ENCODE peak calls at places on chromosomes 2 and 18, in five cellular contexts. One of them, this sample, is unnamed.

GRCh38 chr2:105329197-105329554 is 359 bp downstream of the TGFBRAP1 start:
- DNase-seq in neural progenitor cell: no peak
- DNase-seq in right lobe of liver: no peak
- DNase-seq in upper lobe of right lung: no peak
- DNase-seq in heart left ventricle: no peak
- DNase-seq in this sample: no peak

GRCh38 chr2:113012436-113013335 is 7.4 kb downstream of the IL36A start:
- DNase-seq in neural progenitor cell: no peak
- DNase-seq in right lobe of liver: no peak
- DNase-seq in upper lobe of right lung: no peak
- DNase-seq in heart left ventricle: no peak
- DNase-seq in this sample: no peak

GRCh38 chr2:96107883-96108551 is 8.4 kb downstream of the ADRA2B start:
- DNase-seq in neural progenitor cell: peak; percentile 44
- DNase-seq in right lobe of liver: peak; percentile 29
- DNase-seq in upper lobe of right lung: no peak
- DNase-seq in heart left ventricle: no peak
- DNase-seq in this sample: peak; percentile 27

GRCh38 chr18:68840554-68841263 is 42.8 kb downstream of the CCDC102B start:
- DNase-seq in neural progenitor cell: peak; percentile 5
- DNase-seq in right lobe of liver: no peak
- DNase-seq in upper lobe of right lung: no peak
- DNase-seq in heart left ventricle: no peak
- DNase-seq in this sample: no peak

GRCh38 chr2:221563601-221564000 is 8.5 kb downstream of the EPHA4 start:
- DNase-seq in neural progenitor cell: no peak
- DNase-seq in right lobe of liver: no peak
- DNase-seq in upper lobe of right lung: no peak
- DNase-seq in heart left ventricle: no peak
- DNase-seq in this sample: no peak

GRCh38 chr2:33859791-33860461 is 260.8 kb upstream of the FAM98A start:
- DNase-seq in neural progenitor cell: no peak
- DNase-seq in right lobe of liver: no peak
- DNase-seq in upper lobe of right lung: no peak
- DNase-seq in heart left ventricle: no peak
- DNase-seq in this sample: no peak

GRCh38 chr2:121211689-121212151 is 73.3 kb downstream of the TFCP2L1 start:
- DNase-seq in neural progenitor cell: no peak
- DNase-seq in right lobe of liver: peak; percentile 40
- DNase-seq in upper lobe of right lung: no peak
- DNase-seq in heart left ventricle: no peak
- DNase-seq in this sample: no peak

GRCh38 chr2:47016172-47016913 is 100.7 kb upstream of the MCFD2 start:
- DNase-seq in neural progenitor cell: peak; percentile 51
- DNase-seq in right lobe of liver: no peak
- DNase-seq in upper lobe of right lung: no peak
- DNase-seq in heart left ventricle: peak; percentile 41
- DNase-seq in this sample: no peak

GRCh38 chr2:83827618-83828017 is 631.5 kb downstream of the SUCLG1 start:
- DNase-seq in neural progenitor cell: no peak
- DNase-seq in right lobe of liver: no peak
- DNase-seq in upper lobe of right lung: no peak
- DNase-seq in heart left ventricle: no peak
- DNase-seq in this sample: no peak

GRCh38 chr2:102106133-102106556 is 36.4 kb upstream of the IL1R1 start:
- DNase-seq in neural progenitor cell: no peak
- DNase-seq in right lobe of liver: no peak
- DNase-seq in upper lobe of right lung: no peak
- DNase-seq in heart left ventricle: no peak
- DNase-seq in this sample: no peak

GRCh38 chr2:160491922-160492371 is 1.7 kb downstream of the RBMS1 start:
- DNase-seq in neural progenitor cell: peak; percentile 58
- DNase-seq in right lobe of liver: no peak
- DNase-seq in upper lobe of right lung: no peak
- DNase-seq in heart left ventricle: no peak
- DNase-seq in this sample: no peak

GRCh38 chr2:2662847-2663356 is 331.8 kb upstream of the MYT1L start:
- DNase-seq in neural progenitor cell: no peak
- DNase-seq in right lobe of liver: no peak
- DNase-seq in upper lobe of right lung: no peak
- DNase-seq in heart left ventricle: no peak
- DNase-seq in this sample: no peak

GRCh38 chr2:48194641-48195040 is 288.3 kb upstream of the FBXO11 start:
- DNase-seq in neural progenitor cell: no peak
- DNase-seq in right lobe of liver: no peak
- DNase-seq in upper lobe of right lung: no peak
- DNase-seq in heart left ventricle: no peak
- DNase-seq in this sample: no peak

GRCh38 chr2:45153126-45153525 is 143.9 kb upstream of the SIX2 start:
- DNase-seq in neural progenitor cell: no peak
- DNase-seq in right lobe of liver: no peak
- DNase-seq in upper lobe of right lung: no peak
- DNase-seq in heart left ventricle: no peak
- DNase-seq in this sample: no peak

GRCh38 chr2:14451312-14451711 is 181.2 kb upstream of the LRATD1 start:
- DNase-seq in neural progenitor cell: peak; percentile 4
- DNase-seq in right lobe of liver: no peak
- DNase-seq in upper lobe of right lung: no peak
- DNase-seq in heart left ventricle: no peak
- DNase-seq in this sample: no peak

GRCh38 chr2:85954918-85955420 is 66.2 kb upstream of the ST3GAL5 start:
- DNase-seq in neural progenitor cell: no peak
- DNase-seq in right lobe of liver: no peak
- DNase-seq in upper lobe of right lung: peak; percentile 78
- DNase-seq in heart left ventricle: no peak
- DNase-seq in this sample: no peak

GRCh38 chr18:41949206-41949920 is 5.7 kb upstream of the PIK3C3 start:
- DNase-seq in neural progenitor cell: no peak
- DNase-seq in right lobe of liver: no peak
- DNase-seq in upper lobe of right lung: no peak
- DNase-seq in heart left ventricle: no peak
- DNase-seq in this sample: no peak

GRCh38 chr2:99140860-99141109 is 722 bp upstream of the C2orf15 start:
- DNase-seq in neural progenitor cell: peak; percentile 79
- DNase-seq in right lobe of liver: no peak
- DNase-seq in upper lobe of right lung: no peak
- DNase-seq in heart left ventricle: no peak
- DNase-seq in this sample: no peak

GRCh38 chr18:22285299-22286140 is 116.1 kb downstream of the GATA6 start:
- DNase-seq in neural progenitor cell: no peak
- DNase-seq in right lobe of liver: no peak
- DNase-seq in upper lobe of right lung: no peak
- DNase-seq in heart left ventricle: no peak
- DNase-seq in this sample: no peak

GRCh38 chr2:1812926-1813325 is 68.6 kb upstream of the PXDN start:
- DNase-seq in neural progenitor cell: no peak
- DNase-seq in right lobe of liver: no peak
- DNase-seq in upper lobe of right lung: no peak
- DNase-seq in heart left ventricle: peak; percentile 51
- DNase-seq in this sample: no peak

GRCh38 chr2:135009339-135009738 is 37.9 kb downstream of the MAP3K19 start:
- DNase-seq in neural progenitor cell: no peak
- DNase-seq in right lobe of liver: no peak
- DNase-seq in upper lobe of right lung: no peak
- DNase-seq in heart left ventricle: no peak
- DNase-seq in this sample: no peak

GRCh38 chr18:74229891-74230290 is 61.9 kb downstream of the CYB5A start:
- DNase-seq in neural progenitor cell: no peak
- DNase-seq in right lobe of liver: peak; percentile 91
- DNase-seq in upper lobe of right lung: no peak
- DNase-seq in heart left ventricle: no peak
- DNase-seq in this sample: no peak

GRCh38 chr2:201930831-201931230 is 102.8 kb upstream of the FZD7 start:
- DNase-seq in neural progenitor cell: no peak
- DNase-seq in right lobe of liver: no peak
- DNase-seq in upper lobe of right lung: no peak
- DNase-seq in heart left ventricle: no peak
- DNase-seq in this sample: no peak

GRCh38 chr2:98253461-98254073 is 92.7 kb upstream of the CNGA3 start:
- DNase-seq in neural progenitor cell: no peak
- DNase-seq in right lobe of liver: no peak
- DNase-seq in upper lobe of right lung: no peak
- DNase-seq in heart left ventricle: no peak
- DNase-seq in this sample: no peak

GRCh38 chr2:677056-677949 is at the start of gene TMEM18:
- DNase-seq in neural progenitor cell: peak; percentile 98
- DNase-seq in right lobe of liver: no peak
- DNase-seq in upper lobe of right lung: no peak
- DNase-seq in heart left ventricle: no peak
- DNase-seq in this sample: peak; percentile 96

GRCh38 chr18:47773931-47774330 is 156.5 kb downstream of the SMAD2 start:
- DNase-seq in neural progenitor cell: no peak
- DNase-seq in right lobe of liver: no peak
- DNase-seq in upper lobe of right lung: no peak
- DNase-seq in heart left ventricle: no peak
- DNase-seq in this sample: no peak
- TF ChIP-seq CTCF in neural progenitor cell: no peak
- TF ChIP-seq CTCF in right lobe of liver: no peak
- TF ChIP-seq CTCF in upper lobe of right lung: no peak
- TF ChIP-seq CTCF in heart left ventricle: no peak
- TF ChIP-seq CTCF in this sample: no peak

GRCh38 chr2:73762571-73762970 is 17.3 kb downstream of the DUSP11 start:
- DNase-seq in neural progenitor cell: no peak
- DNase-seq in right lobe of liver: no peak
- DNase-seq in upper lobe of right lung: no peak
- DNase-seq in heart left ventricle: no peak
- DNase-seq in this sample: no peak
- H3K36me3 ChIP-seq in neural progenitor cell: peaks cover 18% of the 10 kb centered on the region
- H3K36me3 ChIP-seq in right lobe of liver: peaks cover 19% of the 10 kb centered on the region
- H3K36me3 ChIP-seq in upper lobe of right lung: peaks cover 75% of the 10 kb centered on the region
- H3K36me3 ChIP-seq in heart left ventricle: peaks cover 100% of the 10 kb centered on the region
- H3K36me3 ChIP-seq in this sample: peaks cover 83% of the 10 kb centered on the region

DNA sequence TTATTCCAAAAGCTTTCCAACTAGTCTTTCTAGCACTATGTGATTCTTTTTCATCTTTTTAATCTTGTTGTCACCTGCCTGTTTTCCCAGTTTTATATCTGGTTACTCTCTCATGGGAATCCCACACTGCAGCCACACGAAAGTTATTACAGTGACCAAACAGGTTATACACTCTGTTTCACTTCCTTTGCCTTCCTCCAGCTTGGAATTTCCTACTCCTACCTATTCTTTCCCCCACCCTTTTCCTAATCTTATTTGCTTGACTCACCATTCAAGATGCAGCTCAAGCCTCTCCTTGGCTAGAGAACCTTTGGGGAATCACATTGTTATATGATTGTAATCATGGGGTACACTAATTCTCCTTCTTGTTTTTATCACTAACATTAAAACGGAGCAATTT is 13.4 kb upstream of the TLK1 start:
- DNase-seq in neural progenitor cell: no peak
- DNase-seq in right lobe of liver: no peak
- DNase-seq in upper lobe of right lung: no peak
- DNase-seq in heart left ventricle: no peak
- DNase-seq in this sample: no peak
- H3K27ac ChIP-seq in neural progenitor cell: no peak overlapping the region
- H3K27ac ChIP-seq in right lobe of liver: no peak overlapping the region
- H3K27ac ChIP-seq in upper lobe of right lung: no peak overlapping the region
- H3K27ac ChIP-seq in heart left ventricle: no peak overlapping the region
- H3K27ac ChIP-seq in this sample: no peak overlapping the region

GRCh38 chr18:76529433-76529811 is 34.4 kb upstream of the ZNF516 start:
- DNase-seq in neural progenitor cell: no peak
- DNase-seq in right lobe of liver: no peak
- DNase-seq in upper lobe of right lung: no peak
- DNase-seq in heart left ventricle: no peak
- DNase-seq in this sample: no peak
- TF ChIP-seq CTCF in neural progenitor cell: no peak
- TF ChIP-seq CTCF in right lobe of liver: no peak
- TF ChIP-seq CTCF in upper lobe of right lung: no peak
- TF ChIP-seq CTCF in heart left ventricle: no peak
- TF ChIP-seq CTCF in this sample: no peak

DNA sequence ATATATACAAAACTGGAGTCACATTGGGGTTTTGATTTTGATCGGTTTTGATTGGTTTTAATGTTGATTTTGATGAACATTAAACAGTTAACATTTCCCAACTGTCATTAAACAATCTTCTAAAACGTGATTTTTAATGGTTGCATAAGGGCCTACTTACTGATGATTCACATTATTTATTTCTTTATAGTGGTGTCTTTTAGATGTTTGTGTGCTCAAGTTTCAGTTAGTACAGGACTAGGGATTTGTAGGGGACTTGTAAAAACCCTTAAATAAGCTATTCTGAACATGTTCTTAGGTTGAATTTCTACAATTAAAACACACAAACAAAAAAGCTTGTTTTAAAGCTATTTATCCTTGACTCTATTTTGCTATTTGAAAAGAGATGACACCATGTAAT is 61.6 kb downstream of the TTC21B start:
- DNase-seq in neural progenitor cell: no peak
- DNase-seq in right lobe of liver: no peak
- DNase-seq in upper lobe of right lung: no peak
- DNase-seq in heart left ventricle: no peak
- DNase-seq in this sample: no peak
- H3K36me3 ChIP-seq in neural progenitor cell: peaks cover 11% of the 10 kb centered on the region
- H3K36me3 ChIP-seq in right lobe of liver: no peaks in the 10 kb centered on the region
- H3K36me3 ChIP-seq in upper lobe of right lung: peaks cover 55% of the 10 kb centered on the region
- H3K36me3 ChIP-seq in heart left ventricle: peaks cover 48% of the 10 kb centered on the region
- H3K36me3 ChIP-seq in this sample: peaks cover 44% of the 10 kb centered on the region

GRCh38 chr2:181581534-181581933 is 75.4 kb downstream of the CERKL start:
- DNase-seq in neural progenitor cell: peak; percentile 9
- DNase-seq in right lobe of liver: no peak
- DNase-seq in upper lobe of right lung: no peak
- DNase-seq in heart left ventricle: no peak
- DNase-seq in this sample: no peak

GRCh38 chr2:181585732-181586131 is 71.2 kb downstream of the CERKL start:
- DNase-seq in neural progenitor cell: no peak
- DNase-seq in right lobe of liver: no peak
- DNase-seq in upper lobe of right lung: no peak
- DNase-seq in heart left ventricle: no peak
- DNase-seq in this sample: no peak

GRCh38 chr2:181588546-181588945 is 68.4 kb downstream of the CERKL start:
- DNase-seq in neural progenitor cell: no peak
- DNase-seq in right lobe of liver: no peak
- DNase-seq in upper lobe of right lung: no peak
- DNase-seq in heart left ventricle: no peak
- DNase-seq in this sample: no peak

GRCh38 chr2:181589779-181590178 is 67.1 kb downstream of the CERKL start:
- DNase-seq in neural progenitor cell: no peak
- DNase-seq in right lobe of liver: no peak
- DNase-seq in upper lobe of right lung: no peak
- DNase-seq in heart left ventricle: no peak
- DNase-seq in this sample: no peak

DNA sequence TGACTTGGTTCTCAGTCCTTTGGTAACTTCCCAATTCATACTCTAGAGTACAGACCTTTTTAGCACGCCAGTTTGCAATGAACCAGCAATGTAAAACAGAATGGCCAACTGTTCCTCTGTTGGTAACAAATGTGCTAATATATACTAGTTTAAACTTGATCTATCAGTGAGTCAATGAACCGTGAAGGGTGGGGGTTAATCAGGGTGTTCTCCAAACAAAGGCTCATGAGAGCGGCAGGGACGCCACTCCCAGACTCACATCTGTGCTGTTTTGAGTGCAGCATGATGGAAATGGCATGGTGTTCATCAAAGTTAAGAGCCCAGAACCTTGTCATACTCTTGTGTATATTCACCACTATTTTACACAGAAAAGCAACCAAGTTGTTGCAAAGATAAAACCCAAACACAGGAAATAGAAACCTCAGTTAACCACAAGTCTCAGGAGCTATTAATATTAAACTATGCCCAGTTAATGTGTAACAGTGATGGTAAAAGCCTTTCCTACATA is 70.3 kb downstream of the CERKL start:
- DNase-seq in neural progenitor cell: peak; percentile 7
- DNase-seq in right lobe of liver: no peak
- DNase-seq in upper lobe of right lung: no peak
- DNase-seq in heart left ventricle: no peak
- DNase-seq in this sample: no peak
- H3K27ac ChIP-seq in neural progenitor cell: no peak overlapping the region
- H3K27ac ChIP-seq in right lobe of liver: no peak overlapping the region
- H3K27ac ChIP-seq in upper lobe of right lung: no peak overlapping the region
- H3K27ac ChIP-seq in heart left ventricle: no peak overlapping the region
- H3K27ac ChIP-seq in this sample: no peak overlapping the region